ENCODE peak calls at places on chromosomes 13 and 19, in six cellular contexts. J, R, V, I, E and C are unnamed samples.

GRCh38 chr19:19873381-19873780 is 7.7 kb downstream of the ZNF253 start:
- DNase-seq in E (no peak), J (no peak), R (no peak), I (no peak), V (no peak), C (no peak)

GRCh38 chr13:72542241-72542640 is 185.2 kb downstream of the MZT1 start:
- DNase-seq in V (no peak), E (no peak), I (no peak), J (no peak), R (no peak), C (no peak)

GRCh38 chr19:4891066-4891465 is 11.6 kb downstream of the ARRDC5 start:
- DNase-seq in J (no peak), E (no peak), I (no peak), R (no peak), V (no peak), C (no peak)

GRCh38 chr19:35381318-35381717 is 10.4 kb downstream of the GPR42 start:
- DNase-seq in V (no peak), I (no peak), R (no peak), J (no peak), E (no peak), C (no peak)

GRCh38 chr13:35471466-35472307 is 4.8 kb downstream of the MAB21L1 start:
- DNase-seq in E (no peak), I (no peak), J (peak; percentile 33), R (peak; percentile 27), V (no peak), C (peak; percentile 5)

GRCh38 chr13:43744630-43745029 is 42.1 kb downstream of the ENOX1 start:
- DNase-seq in I (no peak), J (peak; percentile 18), R (no peak), V (no peak), E (no peak), C (peak; percentile 12)

GRCh38 chr13:91142572-91142971 is 204.9 kb upstream of the MIR17HG start:
- DNase-seq in V (no peak), R (no peak), J (peak; percentile 65), E (no peak), I (no peak), C (peak; percentile 87)

GRCh38 chr19:33323093-33323820 is 20.9 kb upstream of the CEBPA start:
- DNase-seq in R (no peak), E (no peak), V (no peak), J (no peak), I (no peak), C (no peak)

GRCh38 chr13:106052200-106052767 is 483.2 kb downstream of the EFNB2 start:
- DNase-seq in V (no peak), J (peak; percentile 63), R (no peak), E (no peak), I (no peak), C (no peak)

GRCh38 chr19:12749938-12750521 is 1.6 kb upstream of the BEST2 start:
- DNase-seq in I (no peak), R (no peak), V (no peak), E (no peak), J (peak; percentile 41), C (no peak)

GRCh38 chr19:14073925-14074838 is 1.6 kb downstream of the MISP3 start:
- DNase-seq in J (no peak), I (no peak), E (peak; percentile 77), V (no peak), R (no peak), C (no peak)

GRCh38 chr13:88086577-88086976 is 415.4 kb downstream of the SLITRK5 start:
- DNase-seq in J (peak; percentile 72), E (no peak), R (no peak), I (no peak), V (no peak), C (peak; percentile 5)

GRCh38 chr19:56088454-56089215 is 32.5 kb downstream of the ZNF787 start:
- DNase-seq in E (no peak), R (no peak), J (no peak), I (no peak), V (no peak), C (no peak)

GRCh38 chr13:42312817-42313431 is 41.0 kb downstream of the AKAP11 start:
- DNase-seq in V (no peak), E (peak; percentile 6), J (no peak), I (no peak), R (no peak), C (no peak)

GRCh38 chr13:30696278-30697176 is 38.8 kb upstream of the ALOX5AP start:
- DNase-seq in E (peak; percentile 23), R (peak; percentile 19), V (no peak), I (no peak), J (no peak), C (peak; percentile 29)

GRCh38 chr13:95624020-95624419 is 20.5 kb downstream of the DZIP1 start:
- DNase-seq in I (peak; percentile 39), R (peak; percentile 14), E (peak; percentile 16), J (peak; percentile 72), V (no peak), C (peak; percentile 77)

GRCh38 chr19:13020002-13020414 is 24.7 kb downstream of the NFIX start:
- DNase-seq in E (no peak), J (no peak), R (peak; percentile 81), I (no peak), V (no peak), C (peak; percentile 62)

GRCh38 chr19:12733369-12733896 is 1.1 kb downstream of the TRIR start:
- DNase-seq in R (no peak), I (peak; percentile 62), J (peak; percentile 45), E (no peak), V (no peak), C (peak; percentile 51)

GRCh38 chr13:27194895-27195764 is 23.5 kb upstream of the USP12 start:
- DNase-seq in E (peak; percentile 8), V (no peak), R (no peak), I (no peak), J (peak; percentile 83), C (peak; percentile 92)